ENCODE peak calls at places on chromosomes 2 and 18, in nine cellular contexts. One of them, this sample, is unnamed.

GRCh38 chr2:142165790-142166189 is 35.0 kb upstream of the LRP1B start:
- DNase-seq in astrocyte of the spinal cord: peak; percentile 65
- DNase-seq in K562: no peak
- DNase-seq in fibroblast of the aortic adventitia: peak; percentile 1
- DNase-seq in right lobe of liver: no peak
- DNase-seq in transverse colon: no peak
- DNase-seq in SK-N-SH: peak; percentile 30
- DNase-seq in mucosa of descending colon: no peak
- DNase-seq in A549: peak; percentile 67
- DNase-seq in this sample: peak; percentile 91

GRCh38 chr18:1092228-1092627 is 187.6 kb downstream of the ADCYAP1 start:
- DNase-seq in astrocyte of the spinal cord: no peak
- DNase-seq in K562: peak; percentile 9
- DNase-seq in fibroblast of the aortic adventitia: peak; percentile 8
- DNase-seq in right lobe of liver: no peak
- DNase-seq in transverse colon: no peak
- DNase-seq in SK-N-SH: no peak
- DNase-seq in mucosa of descending colon: no peak
- DNase-seq in A549: no peak
- DNase-seq in this sample: no peak

GRCh38 chr18:3661121-3661520 is 211.1 kb downstream of the TGIF1 start:
- DNase-seq in astrocyte of the spinal cord: no peak
- DNase-seq in K562: no peak
- DNase-seq in fibroblast of the aortic adventitia: no peak
- DNase-seq in right lobe of liver: no peak
- DNase-seq in transverse colon: no peak
- DNase-seq in SK-N-SH: no peak
- DNase-seq in mucosa of descending colon: no peak
- DNase-seq in A549: no peak
- DNase-seq in this sample: no peak

GRCh38 chr2:66013456-66013855 is 421.5 kb upstream of the MEIS1 start:
- DNase-seq in astrocyte of the spinal cord: no peak
- DNase-seq in K562: peak; percentile 13
- DNase-seq in fibroblast of the aortic adventitia: no peak
- DNase-seq in right lobe of liver: no peak
- DNase-seq in transverse colon: no peak
- DNase-seq in SK-N-SH: no peak
- DNase-seq in mucosa of descending colon: peak; percentile 7
- DNase-seq in A549: no peak
- DNase-seq in this sample: peak; percentile 1

GRCh38 chr2:53945538-53945937 is 25.3 kb downstream of the PSME4 start:
- DNase-seq in astrocyte of the spinal cord: no peak
- DNase-seq in K562: no peak
- DNase-seq in fibroblast of the aortic adventitia: no peak
- DNase-seq in right lobe of liver: no peak
- DNase-seq in transverse colon: no peak
- DNase-seq in SK-N-SH: no peak
- DNase-seq in mucosa of descending colon: no peak
- DNase-seq in A549: no peak
- DNase-seq in this sample: peak; percentile 41

GRCh38 chr2:140891614-140892212 is 1239.1 kb downstream of the LRP1B start:
- DNase-seq in astrocyte of the spinal cord: no peak
- DNase-seq in K562: no peak
- DNase-seq in fibroblast of the aortic adventitia: no peak
- DNase-seq in right lobe of liver: no peak
- DNase-seq in transverse colon: no peak
- DNase-seq in SK-N-SH: no peak
- DNase-seq in mucosa of descending colon: no peak
- DNase-seq in A549: peak; percentile 6
- DNase-seq in this sample: no peak

GRCh38 chr2:160507046-160507407 is 13.4 kb upstream of the RBMS1 start:
- DNase-seq in astrocyte of the spinal cord: no peak
- DNase-seq in K562: no peak
- DNase-seq in fibroblast of the aortic adventitia: no peak
- DNase-seq in right lobe of liver: no peak
- DNase-seq in transverse colon: no peak
- DNase-seq in SK-N-SH: no peak
- DNase-seq in mucosa of descending colon: no peak
- DNase-seq in A549: no peak
- DNase-seq in this sample: no peak

GRCh38 chr18:4020026-4020425 is 435.1 kb downstream of the DLGAP1 start:
- DNase-seq in astrocyte of the spinal cord: no peak
- DNase-seq in K562: no peak
- DNase-seq in fibroblast of the aortic adventitia: no peak
- DNase-seq in right lobe of liver: no peak
- DNase-seq in transverse colon: no peak
- DNase-seq in SK-N-SH: no peak
- DNase-seq in mucosa of descending colon: no peak
- DNase-seq in A549: no peak
- DNase-seq in this sample: no peak

DNA sequence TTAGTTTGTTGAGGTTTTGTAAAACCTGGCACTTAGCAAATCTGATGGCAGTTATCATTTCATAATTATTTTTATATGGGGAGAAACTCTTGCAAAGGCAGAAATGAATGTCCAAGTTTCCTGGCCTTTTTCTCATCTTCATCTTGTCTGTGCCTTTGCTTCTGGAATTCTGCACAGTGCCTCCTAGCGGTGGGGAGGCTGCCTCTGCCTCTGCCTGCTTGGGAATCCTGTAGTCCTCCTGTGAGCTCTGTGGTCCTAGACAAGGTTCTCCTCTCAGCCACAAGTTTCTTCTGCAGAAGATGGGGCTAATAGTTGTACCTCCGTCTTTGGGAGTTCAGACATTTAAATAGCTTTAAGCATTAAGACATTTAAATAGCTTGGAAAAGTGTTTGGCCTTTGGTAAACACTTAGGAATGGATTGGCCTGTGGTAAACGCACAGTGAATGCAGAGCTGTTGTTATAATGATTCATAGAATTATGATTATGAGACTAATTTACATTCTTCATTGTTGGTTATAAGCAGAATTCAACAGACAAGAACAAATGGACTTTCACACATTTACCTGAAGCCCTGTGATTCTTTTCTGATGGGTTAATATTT is 101.2 kb downstream of the ZNF236 start:
- DNase-seq in astrocyte of the spinal cord: peak; percentile 22
- DNase-seq in K562: peak; percentile 33
- DNase-seq in fibroblast of the aortic adventitia: peak; percentile 12
- DNase-seq in right lobe of liver: no peak
- DNase-seq in transverse colon: peak; percentile 20
- DNase-seq in SK-N-SH: peak; percentile 27
- DNase-seq in mucosa of descending colon: peak; percentile 24
- DNase-seq in A549: peak; percentile 61
- DNase-seq in this sample: peak; percentile 50
- TF ChIP-seq CTCF in astrocyte of the spinal cord: peak; percentile 69
- TF ChIP-seq CTCF in K562: peak; percentile 69
- TF ChIP-seq CTCF in fibroblast of the aortic adventitia: peak; percentile 51
- TF ChIP-seq CTCF in right lobe of liver: peak; percentile 33
- TF ChIP-seq CTCF in transverse colon: no peak
- TF ChIP-seq CTCF in SK-N-SH: peak; percentile 64
- TF ChIP-seq CTCF in mucosa of descending colon: no peak
- TF ChIP-seq CTCF in A549: peak; percentile 33
- TF ChIP-seq CTCF in this sample: peak; percentile 67

GRCh38 chr2:62293151-62293489 is 97.2 kb downstream of the B3GNT2 start:
- DNase-seq in astrocyte of the spinal cord: no peak
- DNase-seq in K562: no peak
- DNase-seq in fibroblast of the aortic adventitia: no peak
- DNase-seq in right lobe of liver: no peak
- DNase-seq in transverse colon: no peak
- DNase-seq in SK-N-SH: no peak
- DNase-seq in mucosa of descending colon: no peak
- DNase-seq in A549: no peak
- DNase-seq in this sample: no peak

GRCh38 chr2:62293490-62294212 is 97.7 kb downstream of the B3GNT2 start:
- DNase-seq in astrocyte of the spinal cord: peak; percentile 41
- DNase-seq in K562: no peak
- DNase-seq in fibroblast of the aortic adventitia: peak; percentile 33
- DNase-seq in right lobe of liver: peak; percentile 90
- DNase-seq in transverse colon: peak; percentile 92
- DNase-seq in SK-N-SH: peak; percentile 48
- DNase-seq in mucosa of descending colon: peak; percentile 93
- DNase-seq in A549: peak; percentile 7
- DNase-seq in this sample: peak; percentile 35

GRCh38 chr2:62291517-62292137 is 95.7 kb downstream of the B3GNT2 start:
- DNase-seq in astrocyte of the spinal cord: no peak
- DNase-seq in K562: no peak
- DNase-seq in fibroblast of the aortic adventitia: no peak
- DNase-seq in right lobe of liver: no peak
- DNase-seq in transverse colon: no peak
- DNase-seq in SK-N-SH: no peak
- DNase-seq in mucosa of descending colon: no peak
- DNase-seq in A549: no peak
- DNase-seq in this sample: no peak

GRCh38 chr2:62291052-62291451 is 95.1 kb downstream of the B3GNT2 start:
- DNase-seq in astrocyte of the spinal cord: no peak
- DNase-seq in K562: no peak
- DNase-seq in fibroblast of the aortic adventitia: no peak
- DNase-seq in right lobe of liver: no peak
- DNase-seq in transverse colon: no peak
- DNase-seq in SK-N-SH: no peak
- DNase-seq in mucosa of descending colon: no peak
- DNase-seq in A549: no peak
- DNase-seq in this sample: no peak

DNA sequence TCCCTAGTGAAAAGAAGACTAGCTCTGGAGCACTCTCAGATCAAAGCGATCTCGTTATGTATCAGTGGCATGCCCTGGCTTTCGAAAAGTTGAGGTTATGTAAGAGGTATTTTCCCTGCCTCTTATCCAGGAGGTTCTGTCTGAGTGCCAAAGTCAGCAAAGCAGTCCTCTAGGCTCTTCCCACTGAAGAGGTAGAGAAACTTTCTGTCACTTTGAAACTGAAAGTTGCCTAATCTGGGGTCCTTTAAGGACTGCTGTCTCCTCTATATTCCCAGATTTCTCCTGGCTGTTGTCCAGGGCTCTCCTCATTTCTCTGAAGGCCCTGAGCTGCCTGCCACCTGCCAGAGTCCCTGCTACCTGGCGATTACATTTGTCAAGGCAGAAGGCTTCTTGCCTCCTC is 96.3 kb downstream of the B3GNT2 start:
- DNase-seq in astrocyte of the spinal cord: peak; percentile 47
- DNase-seq in K562: no peak
- DNase-seq in fibroblast of the aortic adventitia: peak; percentile 67
- DNase-seq in right lobe of liver: peak; percentile 79
- DNase-seq in transverse colon: peak; percentile 21
- DNase-seq in SK-N-SH: no peak
- DNase-seq in mucosa of descending colon: peak; percentile 53
- DNase-seq in A549: no peak
- DNase-seq in this sample: peak; percentile 75
- H3K4me3 ChIP-seq in astrocyte of the spinal cord: no peak overlapping the region
- H3K4me3 ChIP-seq in K562: no peak overlapping the region
- H3K4me3 ChIP-seq in fibroblast of the aortic adventitia: peak overlapping the region; percentile 25
- H3K4me3 ChIP-seq in right lobe of liver: peak overlapping the region; percentile 4
- H3K4me3 ChIP-seq in transverse colon: no peak overlapping the region
- H3K4me3 ChIP-seq in SK-N-SH: no peak overlapping the region
- H3K4me3 ChIP-seq in mucosa of descending colon: no peak overlapping the region
- H3K4me3 ChIP-seq in A549: no peak overlapping the region
- H3K4me3 ChIP-seq in this sample: peak overlapping the region; percentile 20

GRCh38 chr2:46230677-46231425 is 66.4 kb upstream of the EPAS1 start:
- DNase-seq in astrocyte of the spinal cord: no peak
- DNase-seq in K562: no peak
- DNase-seq in fibroblast of the aortic adventitia: no peak
- DNase-seq in right lobe of liver: no peak
- DNase-seq in transverse colon: no peak
- DNase-seq in SK-N-SH: no peak
- DNase-seq in mucosa of descending colon: no peak
- DNase-seq in A549: no peak
- DNase-seq in this sample: no peak

GRCh38 chr2:46229134-46230063 is 67.8 kb upstream of the EPAS1 start:
- DNase-seq in astrocyte of the spinal cord: peak; percentile 94
- DNase-seq in K562: no peak
- DNase-seq in fibroblast of the aortic adventitia: no peak
- DNase-seq in right lobe of liver: no peak
- DNase-seq in transverse colon: no peak
- DNase-seq in SK-N-SH: no peak
- DNase-seq in mucosa of descending colon: peak; percentile 27
- DNase-seq in A549: peak; percentile 93
- DNase-seq in this sample: peak; percentile 82

GRCh38 chr2:46231721-46232120 is 65.5 kb upstream of the EPAS1 start:
- DNase-seq in astrocyte of the spinal cord: no peak
- DNase-seq in K562: no peak
- DNase-seq in fibroblast of the aortic adventitia: no peak
- DNase-seq in right lobe of liver: no peak
- DNase-seq in transverse colon: no peak
- DNase-seq in SK-N-SH: no peak
- DNase-seq in mucosa of descending colon: no peak
- DNase-seq in A549: no peak
- DNase-seq in this sample: no peak

GRCh38 chr2:46227674-46228289 is 69.4 kb upstream of the EPAS1 start:
- DNase-seq in astrocyte of the spinal cord: no peak
- DNase-seq in K562: no peak
- DNase-seq in fibroblast of the aortic adventitia: no peak
- DNase-seq in right lobe of liver: no peak
- DNase-seq in transverse colon: no peak
- DNase-seq in SK-N-SH: no peak
- DNase-seq in mucosa of descending colon: no peak
- DNase-seq in A549: no peak
- DNase-seq in this sample: no peak

GRCh38 chr2:46230115-46230571 is 67.1 kb upstream of the EPAS1 start:
- DNase-seq in astrocyte of the spinal cord: peak; percentile 47
- DNase-seq in K562: no peak
- DNase-seq in fibroblast of the aortic adventitia: no peak
- DNase-seq in right lobe of liver: peak; percentile 87
- DNase-seq in transverse colon: no peak
- DNase-seq in SK-N-SH: no peak
- DNase-seq in mucosa of descending colon: no peak
- DNase-seq in A549: peak; percentile 84
- DNase-seq in this sample: peak; percentile 19
- TF ChIP-seq CTCF in astrocyte of the spinal cord: peak; percentile 15
- TF ChIP-seq CTCF in K562: no peak
- TF ChIP-seq CTCF in fibroblast of the aortic adventitia: no peak
- TF ChIP-seq CTCF in right lobe of liver: peak; percentile 63
- TF ChIP-seq CTCF in transverse colon: no peak
- TF ChIP-seq CTCF in SK-N-SH: no peak
- TF ChIP-seq CTCF in mucosa of descending colon: no peak
- TF ChIP-seq CTCF in A549: peak; percentile 63
- TF ChIP-seq CTCF in this sample: peak; percentile 20

DNA sequence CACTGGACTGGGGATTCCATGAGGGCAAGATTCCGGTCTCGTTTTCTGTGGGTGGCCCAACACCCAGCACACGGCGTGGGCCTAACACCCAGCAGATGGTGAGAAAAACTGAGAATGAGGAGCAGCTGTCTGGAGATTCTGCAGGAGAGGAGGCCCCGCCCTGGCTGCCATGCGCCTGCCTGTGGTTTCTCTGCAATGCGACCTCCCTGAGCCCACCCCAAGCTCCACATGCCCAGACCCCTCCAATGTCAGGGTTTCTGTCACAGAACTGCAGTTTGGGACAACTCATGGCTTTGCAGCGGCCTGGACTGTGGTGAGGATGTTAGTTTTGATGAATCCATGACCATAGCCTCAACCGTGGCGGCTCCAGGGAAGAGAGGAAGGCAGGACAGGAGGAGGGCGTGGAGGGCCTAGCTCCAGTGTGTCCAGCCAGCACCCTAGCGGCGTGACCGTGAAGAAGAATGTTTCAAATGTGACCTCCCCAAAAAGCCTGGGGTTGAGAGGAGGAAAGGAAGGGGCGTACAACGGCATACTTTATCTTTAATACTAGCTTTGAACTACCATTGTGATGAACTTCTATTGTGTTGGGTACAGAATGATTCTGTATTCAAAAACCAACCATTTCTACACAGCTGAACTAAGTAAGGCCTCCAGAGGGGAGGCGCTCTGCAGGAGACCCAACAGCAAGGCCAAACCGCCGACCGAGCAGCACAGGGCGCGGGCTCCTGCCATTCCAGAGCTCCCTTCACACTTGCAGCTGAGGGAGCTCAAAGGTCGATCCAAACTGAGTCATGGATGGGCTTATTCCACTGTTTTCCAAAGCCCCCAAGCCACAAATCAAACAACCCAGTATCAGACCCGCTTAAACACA is 3.4 kb downstream of the PXDN start:
- DNase-seq in astrocyte of the spinal cord: no peak
- DNase-seq in K562: no peak
- DNase-seq in fibroblast of the aortic adventitia: no peak
- DNase-seq in right lobe of liver: no peak
- DNase-seq in transverse colon: no peak
- DNase-seq in SK-N-SH: no peak
- DNase-seq in mucosa of descending colon: peak; percentile 0
- DNase-seq in A549: no peak
- DNase-seq in this sample: no peak
- H3K4me3 ChIP-seq in astrocyte of the spinal cord: no peak overlapping the region
- H3K4me3 ChIP-seq in K562: no peak overlapping the region
- H3K4me3 ChIP-seq in fibroblast of the aortic adventitia: no peak overlapping the region
- H3K4me3 ChIP-seq in right lobe of liver: no peak overlapping the region
- H3K4me3 ChIP-seq in transverse colon: no peak overlapping the region
- H3K4me3 ChIP-seq in SK-N-SH: no peak overlapping the region
- H3K4me3 ChIP-seq in mucosa of descending colon: no peak overlapping the region
- H3K4me3 ChIP-seq in A549: no peak overlapping the region
- H3K4me3 ChIP-seq in this sample: no peak overlapping the region